ENCODE peak calls at places on chromosomes 12 and 14, in seven cellular contexts. One of them, this sample, is unnamed.

GRCh38 chr14:32808574-32809098 is 130.0 kb upstream of the NPAS3 start:
- DNase-seq in HFFc6: peak
- DNase-seq in thoracic aorta: no peak
- DNase-seq in gastrocnemius medialis: no peak
- DNase-seq in astrocyte of the spinal cord: peak
- DNase-seq in AG04450: no peak
- DNase-seq in A549: no peak
- DNase-seq in this sample: no peak

GRCh38 chr14:72182773-72183432 is 250.7 kb downstream of the RGS6 start:
- DNase-seq in HFFc6: no peak
- DNase-seq in A549: no peak
- DNase-seq in gastrocnemius medialis: no peak
- DNase-seq in astrocyte of the spinal cord: no peak
- DNase-seq in AG04450: no peak
- DNase-seq in thoracic aorta: no peak
- DNase-seq in this sample: no peak

GRCh38 chr12:121133838-121134237 is 1.2 kb downstream of the P2RX7 start:
- DNase-seq in gastrocnemius medialis: no peak
- DNase-seq in thoracic aorta: no peak
- DNase-seq in HFFc6: no peak
- DNase-seq in A549: no peak
- DNase-seq in AG04450: no peak
- DNase-seq in astrocyte of the spinal cord: no peak
- DNase-seq in this sample: no peak

GRCh38 chr12:524167-524951 is 64.6 kb downstream of the B4GALNT3 start:
- DNase-seq in AG04450: no peak
- DNase-seq in astrocyte of the spinal cord: no peak
- DNase-seq in A549: no peak
- DNase-seq in thoracic aorta: no peak
- DNase-seq in gastrocnemius medialis: no peak
- DNase-seq in HFFc6: no peak
- DNase-seq in this sample: no peak

GRCh38 chr14:75711134-75711795 is 50.2 kb downstream of the TTLL5 start:
- DNase-seq in HFFc6: peak
- DNase-seq in astrocyte of the spinal cord: peak
- DNase-seq in AG04450: peak
- DNase-seq in thoracic aorta: no peak
- DNase-seq in A549: peak
- DNase-seq in gastrocnemius medialis: no peak
- DNase-seq in this sample: peak

GRCh38 chr12:60148109-60148508 is 552.3 kb downstream of the SLC16A7 start:
- DNase-seq in thoracic aorta: no peak
- DNase-seq in astrocyte of the spinal cord: peak
- DNase-seq in gastrocnemius medialis: no peak
- DNase-seq in A549: no peak
- DNase-seq in HFFc6: peak
- DNase-seq in AG04450: peak
- DNase-seq in this sample: peak

GRCh38 chr12:50353404-50353803 is 43.0 kb downstream of the FAM186A start:
- DNase-seq in HFFc6: no peak
- DNase-seq in A549: no peak
- DNase-seq in gastrocnemius medialis: no peak
- DNase-seq in astrocyte of the spinal cord: no peak
- DNase-seq in AG04450: no peak
- DNase-seq in thoracic aorta: no peak
- DNase-seq in this sample: no peak

GRCh38 chr14:81427348-81428058 is 27.4 kb upstream of the STON2 start:
- DNase-seq in HFFc6: no peak
- DNase-seq in A549: no peak
- DNase-seq in AG04450: no peak
- DNase-seq in astrocyte of the spinal cord: no peak
- DNase-seq in thoracic aorta: no peak
- DNase-seq in gastrocnemius medialis: peak
- DNase-seq in this sample: no peak

GRCh38 chr12:101414533-101415119 is 7.1 kb upstream of the ARL1 start:
- DNase-seq in thoracic aorta: no peak
- DNase-seq in A549: peak
- DNase-seq in AG04450: peak
- DNase-seq in HFFc6: peak
- DNase-seq in gastrocnemius medialis: peak
- DNase-seq in astrocyte of the spinal cord: peak
- DNase-seq in this sample: peak

GRCh38 chr12:73240110-73240509 is 967.9 kb downstream of the TRHDE start:
- DNase-seq in astrocyte of the spinal cord: no peak
- DNase-seq in HFFc6: no peak
- DNase-seq in gastrocnemius medialis: no peak
- DNase-seq in thoracic aorta: no peak
- DNase-seq in AG04450: no peak
- DNase-seq in A549: no peak
- DNase-seq in this sample: no peak

GRCh38 chr14:30528119-30528518 is 30.8 kb upstream of the G2E3 start:
- DNase-seq in astrocyte of the spinal cord: no peak
- DNase-seq in gastrocnemius medialis: no peak
- DNase-seq in AG04450: no peak
- DNase-seq in HFFc6: no peak
- DNase-seq in A549: no peak
- DNase-seq in thoracic aorta: no peak
- DNase-seq in this sample: no peak

GRCh38 chr12:41888285-41888684 is 256.4 kb downstream of the GXYLT1 start:
- DNase-seq in gastrocnemius medialis: no peak
- DNase-seq in HFFc6: no peak
- DNase-seq in A549: no peak
- DNase-seq in AG04450: no peak
- DNase-seq in astrocyte of the spinal cord: no peak
- DNase-seq in thoracic aorta: no peak
- DNase-seq in this sample: no peak

GRCh38 chr12:71896171-71896570 is 42.5 kb upstream of the TPH2 start:
- DNase-seq in gastrocnemius medialis: no peak
- DNase-seq in A549: no peak
- DNase-seq in thoracic aorta: no peak
- DNase-seq in HFFc6: no peak
- DNase-seq in AG04450: no peak
- DNase-seq in astrocyte of the spinal cord: no peak
- DNase-seq in this sample: no peak

GRCh38 chr12:24750263-24750662 is 198.6 kb downstream of the BCAT1 start:
- DNase-seq in AG04450: no peak
- DNase-seq in astrocyte of the spinal cord: no peak
- DNase-seq in HFFc6: no peak
- DNase-seq in A549: no peak
- DNase-seq in gastrocnemius medialis: no peak
- DNase-seq in thoracic aorta: no peak
- DNase-seq in this sample: no peak

GRCh38 chr14:35365130-35366047 is 39.2 kb downstream of the NFKBIA start:
- DNase-seq in gastrocnemius medialis: peak
- DNase-seq in A549: peak
- DNase-seq in astrocyte of the spinal cord: peak
- DNase-seq in HFFc6: peak
- DNase-seq in AG04450: no peak
- DNase-seq in thoracic aorta: peak
- DNase-seq in this sample: no peak

GRCh38 chr12:115709410-115710065 is 568.0 kb downstream of the MED13L start:
- DNase-seq in HFFc6: no peak
- DNase-seq in astrocyte of the spinal cord: no peak
- DNase-seq in A549: no peak
- DNase-seq in thoracic aorta: peak
- DNase-seq in gastrocnemius medialis: no peak
- DNase-seq in AG04450: no peak
- DNase-seq in this sample: peak

GRCh38 chr14:64442300-64442988 is 22.9 kb upstream of the AKAP5 start:
- DNase-seq in thoracic aorta: no peak
- DNase-seq in astrocyte of the spinal cord: no peak
- DNase-seq in gastrocnemius medialis: no peak
- DNase-seq in AG04450: no peak
- DNase-seq in A549: no peak
- DNase-seq in HFFc6: no peak
- DNase-seq in this sample: no peak

GRCh38 chr12:49505672-49506071 is 33.2 kb upstream of the KCNH3 start:
- DNase-seq in HFFc6: peak
- DNase-seq in A549: no peak
- DNase-seq in thoracic aorta: no peak
- DNase-seq in gastrocnemius medialis: no peak
- DNase-seq in AG04450: no peak
- DNase-seq in astrocyte of the spinal cord: peak
- DNase-seq in this sample: no peak

GRCh38 chr14:106883218-106883692 is 1356.9 kb downstream of the TMEM121 start:
- DNase-seq in AG04450: no peak
- DNase-seq in gastrocnemius medialis: no peak
- DNase-seq in thoracic aorta: no peak
- DNase-seq in A549: no peak
- DNase-seq in astrocyte of the spinal cord: no peak
- DNase-seq in HFFc6: no peak
- DNase-seq in this sample: no peak

GRCh38 chr12:31578632-31579031 is 12.3 kb downstream of the DENND5B start:
- DNase-seq in gastrocnemius medialis: no peak
- DNase-seq in HFFc6: peak
- DNase-seq in A549: no peak
- DNase-seq in astrocyte of the spinal cord: peak
- DNase-seq in AG04450: no peak
- DNase-seq in thoracic aorta: no peak
- DNase-seq in this sample: no peak

GRCh38 chr12:61095131-61095530 is 1165.1 kb upstream of the USP15 start:
- DNase-seq in AG04450: no peak
- DNase-seq in gastrocnemius medialis: no peak
- DNase-seq in A549: no peak
- DNase-seq in thoracic aorta: no peak
- DNase-seq in astrocyte of the spinal cord: no peak
- DNase-seq in HFFc6: no peak
- DNase-seq in this sample: no peak

GRCh38 chr12:4274396-4274959 is 916 bp downstream of the CCND2 start:
- DNase-seq in gastrocnemius medialis: no peak
- DNase-seq in HFFc6: no peak
- DNase-seq in A549: no peak
- DNase-seq in AG04450: no peak
- DNase-seq in thoracic aorta: no peak
- DNase-seq in astrocyte of the spinal cord: no peak
- DNase-seq in this sample: no peak

GRCh38 chr12:4763549-4763948 is 43.3 kb downstream of the GALNT8 start:
- DNase-seq in HFFc6: no peak
- DNase-seq in gastrocnemius medialis: no peak
- DNase-seq in astrocyte of the spinal cord: no peak
- DNase-seq in A549: peak
- DNase-seq in AG04450: no peak
- DNase-seq in thoracic aorta: no peak
- DNase-seq in this sample: no peak

GRCh38 chr12:128761305-128761880 is 62.4 kb downstream of the SLC15A4 start:
- DNase-seq in AG04450: no peak
- DNase-seq in thoracic aorta: no peak
- DNase-seq in astrocyte of the spinal cord: no peak
- DNase-seq in gastrocnemius medialis: no peak
- DNase-seq in A549: no peak
- DNase-seq in HFFc6: no peak
- DNase-seq in this sample: no peak

GRCh38 chr12:116551952-116552749 is 7.0 kb upstream of the MAP1LC3B2 start:
- DNase-seq in A549: no peak
- DNase-seq in AG04450: no peak
- DNase-seq in thoracic aorta: no peak
- DNase-seq in astrocyte of the spinal cord: peak
- DNase-seq in gastrocnemius medialis: no peak
- DNase-seq in HFFc6: peak
- DNase-seq in this sample: no peak

GRCh38 chr14:68918612-68919011 is 60.5 kb downstream of the ACTN1 start:
- DNase-seq in A549: no peak
- DNase-seq in astrocyte of the spinal cord: no peak
- DNase-seq in thoracic aorta: no peak
- DNase-seq in gastrocnemius medialis: no peak
- DNase-seq in AG04450: no peak
- DNase-seq in HFFc6: no peak
- DNase-seq in this sample: no peak

GRCh38 chr14:25461780-25462179 is 411.8 kb upstream of the STXBP6 start:
- DNase-seq in astrocyte of the spinal cord: no peak
- DNase-seq in AG04450: no peak
- DNase-seq in thoracic aorta: no peak
- DNase-seq in gastrocnemius medialis: no peak
- DNase-seq in HFFc6: no peak
- DNase-seq in A549: no peak
- DNase-seq in this sample: no peak
- TF ChIP-seq CTCF in astrocyte of the spinal cord: no peak
- TF ChIP-seq CTCF in AG04450: no peak
- TF ChIP-seq CTCF in thoracic aorta: no peak
- TF ChIP-seq CTCF in gastrocnemius medialis: no peak
- TF ChIP-seq CTCF in HFFc6: no peak
- TF ChIP-seq CTCF in A549: no peak
- TF ChIP-seq CTCF in this sample: no peak

GRCh38 chr12:46675736-46676135 is 150.1 kb downstream of the SLC38A4 start:
- DNase-seq in astrocyte of the spinal cord: peak
- DNase-seq in A549: no peak
- DNase-seq in thoracic aorta: no peak
- DNase-seq in AG04450: no peak
- DNase-seq in gastrocnemius medialis: no peak
- DNase-seq in HFFc6: peak
- DNase-seq in this sample: no peak
- TF ChIP-seq CTCF in astrocyte of the spinal cord: peak
- TF ChIP-seq CTCF in A549: peak
- TF ChIP-seq CTCF in thoracic aorta: peak
- TF ChIP-seq CTCF in AG04450: peak
- TF ChIP-seq CTCF in gastrocnemius medialis: peak
- TF ChIP-seq CTCF in HFFc6: peak
- TF ChIP-seq CTCF in this sample: peak

DNA sequence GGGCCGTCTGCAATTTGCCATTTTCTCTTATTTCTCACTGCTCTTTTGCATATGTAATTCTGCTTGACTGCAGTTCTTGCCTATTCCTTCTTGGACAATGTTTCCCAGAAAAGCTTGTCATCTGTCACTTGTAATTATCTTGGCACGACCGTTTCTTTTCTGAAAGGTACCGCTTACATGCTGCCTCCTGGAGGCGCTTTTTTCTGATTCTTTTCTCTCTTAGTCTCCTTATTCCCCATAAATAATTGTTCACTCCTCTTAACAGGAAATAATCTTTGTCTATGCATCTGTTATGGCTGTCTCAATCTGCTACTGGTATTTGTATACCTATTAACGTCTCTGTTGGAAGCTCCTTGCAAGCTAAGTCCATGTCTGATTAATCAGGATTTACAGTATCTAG is 1.3 kb upstream of the ALDH1L2 start:
- DNase-seq in HFFc6: no peak
- DNase-seq in AG04450: no peak
- DNase-seq in astrocyte of the spinal cord: no peak
- DNase-seq in A549: no peak
- DNase-seq in thoracic aorta: no peak
- DNase-seq in gastrocnemius medialis: no peak
- DNase-seq in this sample: no peak
- TF ChIP-seq CTCF in HFFc6: peak
- TF ChIP-seq CTCF in AG04450: no peak
- TF ChIP-seq CTCF in astrocyte of the spinal cord: no peak
- TF ChIP-seq CTCF in A549: no peak
- TF ChIP-seq CTCF in thoracic aorta: no peak
- TF ChIP-seq CTCF in gastrocnemius medialis: no peak
- TF ChIP-seq CTCF in this sample: no peak

DNA sequence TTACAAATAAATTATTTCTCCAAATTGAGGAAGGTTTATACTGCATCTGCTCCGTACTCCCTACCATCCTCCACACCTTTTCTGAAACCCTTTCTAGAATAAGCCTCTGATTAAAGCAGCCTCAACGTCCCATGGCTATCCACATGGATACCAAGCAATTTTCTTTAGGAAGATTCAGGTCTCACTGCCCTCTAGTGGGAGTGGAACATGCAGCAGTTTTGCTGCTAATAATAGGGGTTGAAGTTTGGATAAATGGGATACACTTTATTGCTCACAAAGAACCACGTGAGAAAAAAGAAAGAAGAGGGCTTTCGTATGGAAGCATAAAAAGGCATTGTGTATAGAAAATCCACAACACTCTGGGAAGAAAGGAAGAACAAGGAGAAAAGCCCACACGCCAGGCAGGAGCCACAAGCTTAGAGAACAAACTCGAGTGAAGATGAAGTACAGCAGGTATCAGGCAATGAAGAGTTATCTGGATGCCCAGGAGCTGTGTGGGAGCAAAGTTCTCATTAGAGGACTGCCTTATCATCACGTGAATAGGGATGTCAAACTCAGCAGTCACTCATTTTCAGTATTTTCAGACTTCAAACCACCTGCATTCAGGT is 45.8 kb downstream of the CCER1 start:
- DNase-seq in AG04450: no peak
- DNase-seq in thoracic aorta: no peak
- DNase-seq in A549: peak
- DNase-seq in gastrocnemius medialis: no peak
- DNase-seq in astrocyte of the spinal cord: peak
- DNase-seq in HFFc6: peak
- DNase-seq in this sample: no peak
- TF ChIP-seq CTCF in AG04450: peak
- TF ChIP-seq CTCF in thoracic aorta: peak
- TF ChIP-seq CTCF in A549: peak
- TF ChIP-seq CTCF in gastrocnemius medialis: no peak
- TF ChIP-seq CTCF in astrocyte of the spinal cord: peak
- TF ChIP-seq CTCF in HFFc6: peak
- TF ChIP-seq CTCF in this sample: peak